ENCODE peak calls at places on chromosomes 3 and 15, in eight cellular contexts. S, F, H, P, M, Q, A and R are unnamed samples.

GRCh38 chr3:5240740-5241139 is 53.2 kb downstream of the EDEM1 start:
- DNase-seq in S (no peak), F (no peak), H (no peak), P (no peak), M (no peak), Q (no peak), A (no peak), R (no peak)

GRCh38 chr15:47334805-47335204 is 382.5 kb upstream of the SEMA6D start:
- DNase-seq in S (no peak), F (no peak), H (no peak), P (no peak), M (no peak), Q (no peak), A (no peak), R (no peak)

GRCh38 chr3:131608296-131608695 is 105.5 kb upstream of the MRPL3 start:
- DNase-seq in S (no peak), F (no peak), H (no peak), P (peak), M (no peak), Q (no peak), A (no peak), R (no peak)

GRCh38 chr3:65593780-65594752 is 444.7 kb downstream of the MAGI1 start:
- DNase-seq in S (no peak), F (no peak), H (no peak), P (no peak), M (no peak), Q (peak), A (no peak), R (no peak)

GRCh38 chr3:160739079-160739478 is 17.0 kb upstream of the PPM1L start:
- DNase-seq in S (no peak), F (no peak), H (no peak), P (no peak), M (no peak), Q (no peak), A (no peak), R (no peak)

GRCh38 chr15:25787855-25788521 is 75.1 kb downstream of the ATP10A start:
- DNase-seq in S (no peak), F (peak), H (no peak), P (peak), M (peak), Q (peak), A (no peak), R (peak)

GRCh38 chr3:196558476-196558875 is 9.9 kb downstream of the WDR53 start:
- DNase-seq in S (no peak), F (no peak), H (no peak), P (no peak), M (no peak), Q (no peak), A (no peak), R (no peak)

GRCh38 chr15:84658080-84658787 is at the start of gene NMB:
- DNase-seq in S (peak), F (peak), H (peak), P (peak), M (peak), Q (peak), A (peak), R (peak)

GRCh38 chr15:94877833-94878232 is 646.5 kb downstream of the MCTP2 start:
- DNase-seq in S (no peak), F (no peak), H (no peak), P (no peak), M (no peak), Q (no peak), A (no peak), R (no peak)

GRCh38 chr3:197600796-197601565 is 45.2 kb upstream of the BDH1 start:
- DNase-seq in S (no peak), F (no peak), H (no peak), P (no peak), M (no peak), Q (peak), A (no peak), R (no peak)

GRCh38 chr15:68372291-68372811 is 59.6 kb downstream of the ITGA11 start:
- DNase-seq in S (no peak), F (no peak), H (no peak), P (peak), M (no peak), Q (peak), A (peak), R (no peak)

GRCh38 chr3:14680716-14681115 is 5.8 kb downstream of the C3orf20 start:
- DNase-seq in S (no peak), F (no peak), H (no peak), P (no peak), M (no peak), Q (no peak), A (no peak), R (no peak)